ENCODE peak calls at places on chromosomes 11 and 22, in eight cellular contexts. I, F, G, Q, H, A, O and T are unnamed samples.

GRCh38 chr22:46084943-46085830 is 65.1 kb upstream of the PPARA start:
- DNase-seq in I (no peak), F (no peak), G (peak), Q (peak), H (peak), A (no peak), O (peak), T (no peak)

GRCh38 chr11:59011672-59012071 is 72.4 kb downstream of the GLYATL1 start:
- DNase-seq in I (peak), F (no peak), G (no peak), Q (no peak), H (no peak), A (no peak), O (no peak), T (no peak)

GRCh38 chr22:19717691-19718254 is 3.5 kb downstream of the SEPTIN5 start:
- DNase-seq in I (peak), F (no peak), G (no peak), Q (peak), H (peak), A (peak), O (no peak), T (no peak)

GRCh38 chr11:119741369-119742262 is 12.6 kb upstream of the NECTIN1 start:
- DNase-seq in I (peak), F (no peak), G (no peak), Q (peak), H (no peak), A (no peak), O (no peak), T (no peak)

GRCh38 chr11:117225553-117226170 is 6.2 kb downstream of the PCSK7 start:
- DNase-seq in I (no peak), F (no peak), G (no peak), Q (no peak), H (no peak), A (no peak), O (peak), T (no peak)

GRCh38 chr22:43164636-43165035 is 13.3 kb downstream of the TSPO start:
- DNase-seq in I (no peak), F (no peak), G (no peak), Q (no peak), H (no peak), A (no peak), O (no peak), T (no peak)

GRCh38 chr11:101363706-101364275 is 220.0 kb downstream of the TRPC6 start:
- DNase-seq in I (no peak), F (no peak), G (no peak), Q (no peak), H (no peak), A (no peak), O (no peak), T (peak)

GRCh38 chr11:30147293-30147692 is 83.5 kb upstream of the FSHB start:
- DNase-seq in I (no peak), F (no peak), G (no peak), Q (no peak), H (no peak), A (no peak), O (no peak), T (no peak)

GRCh38 chr11:122690801-122691649 is 35.5 kb downstream of the UBASH3B start:
- DNase-seq in I (no peak), F (no peak), G (no peak), Q (no peak), H (no peak), A (peak), O (no peak), T (no peak)

GRCh38 chr22:35622132-35622913 is 5.2 kb upstream of the MB start:
- DNase-seq in I (peak), F (no peak), G (no peak), Q (peak), H (no peak), A (no peak), O (no peak), T (no peak)

GRCh38 chr11:1781593-1781975 is 17.9 kb upstream of the CTSD start:
- DNase-seq in I (no peak), F (no peak), G (no peak), Q (no peak), H (no peak), A (no peak), O (no peak), T (no peak)

GRCh38 chr11:115422013-115422697 is 82.1 kb downstream of the CADM1 start:
- DNase-seq in I (no peak), F (no peak), G (no peak), Q (no peak), H (no peak), A (no peak), O (no peak), T (no peak)

GRCh38 chr11:44502506-44502905 is 63.0 kb upstream of the CD82 start:
- DNase-seq in I (no peak), F (no peak), G (no peak), Q (no peak), H (no peak), A (no peak), O (no peak), T (no peak)

GRCh38 chr11:126153999-126154398 is 57.5 kb downstream of the RPUSD4 start:
- DNase-seq in I (no peak), F (no peak), G (no peak), Q (no peak), H (no peak), A (peak), O (no peak), T (peak)

GRCh38 chr22:37330200-37331033 is 48.1 kb downstream of the CYTH4 start:
- DNase-seq in I (peak), F (no peak), G (no peak), Q (peak), H (peak), A (no peak), O (no peak), T (peak)

GRCh38 chr22:50171965-50172421 is 1.5 kb downstream of the PANX2 start:
- DNase-seq in I (no peak), F (no peak), G (no peak), Q (no peak), H (no peak), A (no peak), O (no peak), T (no peak)
- H3K4me3 ChIP-seq in I (no peak), F (no peak), G (no peak), Q (no peak), H (no peak), A (no peak), O (no peak), T (no peak)

DNA sequence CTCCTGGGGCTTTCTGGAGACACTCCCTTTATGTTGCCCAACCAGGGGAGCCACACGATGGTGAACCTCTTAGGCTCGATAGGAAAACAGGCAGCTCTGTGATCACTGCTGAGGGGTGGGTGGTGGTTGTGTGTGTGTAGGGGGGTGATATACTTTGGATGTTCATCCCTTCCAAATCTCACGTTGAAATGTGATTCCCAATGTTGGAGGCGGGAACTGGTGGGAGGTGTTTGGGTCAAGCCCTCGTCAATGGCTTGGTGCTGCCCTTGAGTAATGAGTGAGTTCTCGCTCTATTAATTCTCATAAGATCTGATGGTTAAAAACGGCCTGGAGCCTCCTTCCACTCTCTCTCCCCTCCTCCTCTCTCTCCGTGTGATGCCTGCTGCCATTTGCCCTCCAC is 204.0 kb upstream of the B3GAT1 start:
- DNase-seq in I (no peak), F (no peak), G (peak), Q (no peak), H (no peak), A (no peak), O (no peak), T (no peak)
- TF ChIP-seq CTCF in I (no peak), F (no peak), G (no peak), Q (no peak), H (no peak), A (no peak), O (no peak), T (no peak)

DNA sequence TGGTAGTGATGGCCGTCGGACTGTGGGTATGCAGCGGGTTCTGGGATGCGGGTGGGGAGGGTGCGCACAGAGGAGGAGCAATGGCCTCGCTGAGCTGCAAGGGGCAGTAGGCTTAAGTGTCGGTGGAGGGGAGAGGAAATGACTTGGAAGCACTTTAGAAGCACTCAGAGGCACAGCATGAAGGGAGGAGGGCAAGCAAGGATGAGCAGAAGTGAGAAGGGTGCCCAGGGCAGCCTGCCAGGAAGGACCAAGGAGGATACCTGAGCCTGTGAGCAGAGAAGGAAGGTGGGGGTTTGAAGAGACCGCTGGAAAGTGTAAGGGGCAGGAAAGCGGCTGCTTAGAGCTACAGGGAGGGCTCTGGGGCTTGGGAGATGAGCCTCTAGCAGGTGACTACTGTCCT is 330 bp downstream of the SLC5A1 start:
- DNase-seq in I (no peak), F (no peak), G (no peak), Q (peak), H (no peak), A (no peak), O (no peak), T (no peak)
- H3K4me3 ChIP-seq in I (no peak), F (no peak), G (no peak), Q (no peak), H (no peak), A (no peak), O (no peak), T (no peak)

DNA sequence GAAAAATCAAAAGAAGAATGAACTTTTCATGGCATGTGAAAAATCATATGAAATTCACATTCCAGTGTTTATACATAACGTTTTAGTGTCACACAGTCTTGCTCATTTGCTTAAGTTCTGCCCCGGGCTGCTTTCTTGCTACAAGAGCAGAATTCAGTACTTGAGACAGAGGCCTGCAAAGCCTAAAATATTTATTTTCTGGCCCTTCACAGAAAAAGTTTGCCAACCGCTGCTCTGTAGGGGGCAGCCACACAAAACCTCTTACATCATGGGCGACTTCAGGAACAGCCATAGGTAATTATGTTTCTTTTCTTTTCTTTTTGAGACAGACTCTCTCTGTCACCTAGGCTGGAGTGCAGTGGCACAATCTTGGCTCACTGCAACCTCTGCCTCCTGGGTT is 1.0 kb upstream of the ATG2A start:
- DNase-seq in I (no peak), F (no peak), G (no peak), Q (no peak), H (no peak), A (no peak), O (no peak), T (no peak)
- TF ChIP-seq CTCF in I (no peak), F (peak), G (no peak), Q (peak), H (peak), A (peak), O (no peak), T (peak)

GRCh38 chr11:88050247-88050646 is 125.0 kb downstream of the RAB38 start:
- DNase-seq in I (no peak), F (no peak), G (no peak), Q (no peak), H (peak), A (no peak), O (no peak), T (no peak)

GRCh38 chr11:88051386-88051785 is 123.9 kb downstream of the RAB38 start:
- DNase-seq in I (no peak), F (no peak), G (no peak), Q (no peak), H (peak), A (peak), O (no peak), T (no peak)
- H3K4me3 ChIP-seq in I (no peak), F (no peak), G (no peak), Q (no peak), H (no peak), A (no peak), O (no peak), T (no peak)